ENCODE peak calls at places on chromosomes 2 and 18, in eight cellular contexts. B is adipocyte, H is colonic mucosa, N is brain microvascular endothelial cell, G is pancreas, C is SJSA1, S is AG10803, K is HepG2. L is an unnamed sample.
A peak's percentile ranks its signal among the peaks of the same experiment; 100 is the strongest.

GRCh38 chr2:182587831-182588230 is 128.2 kb upstream of the DNAJC10 start:
- DNase-seq in B (peak; percentile 66), H (no peak), N (peak; percentile 34), G (no peak), C (peak; percentile 83), S (peak; percentile 88), K (no peak), L (no peak)

GRCh38 chr2:71597749-71598148 is 144.4 kb downstream of the DYSF start:
- DNase-seq in B (no peak), H (no peak), N (no peak), G (no peak), C (no peak), S (peak; percentile 44), K (no peak), L (no peak)

GRCh38 chr2:60992985-60993392 is 24.5 kb upstream of the PEX13 start:
- DNase-seq in B (no peak), H (no peak), N (no peak), G (no peak), C (no peak), S (no peak), K (no peak), L (no peak)

GRCh38 chr2:178998539-178998938 is 51.4 kb downstream of the CCDC141 start:
- DNase-seq in B (no peak), H (no peak), N (no peak), G (no peak), C (no peak), S (no peak), K (no peak), L (no peak)

GRCh38 chr2:236507393-236508085 is 62.1 kb upstream of the ACKR3 start:
- DNase-seq in B (peak; percentile 36), H (no peak), N (no peak), G (peak; percentile 87), C (no peak), S (peak; percentile 12), K (no peak), L (no peak)

GRCh38 chr2:144464730-144465129 is 55.2 kb downstream of the ZEB2 start:
- DNase-seq in B (no peak), H (no peak), N (no peak), G (no peak), C (no peak), S (no peak), K (no peak), L (no peak)

GRCh38 chr2:120686511-120687168 is 49.0 kb upstream of the GLI2 start:
- DNase-seq in B (no peak), H (no peak), N (no peak), G (no peak), C (no peak), S (no peak), K (no peak), L (no peak)

GRCh38 chr18:51196811-51197660 is 445 bp downstream of the MEX3C start:
- DNase-seq in B (peak; percentile 66), H (peak; percentile 44), N (peak; percentile 18), G (peak; percentile 89), C (peak; percentile 51), S (peak; percentile 62), K (no peak), L (no peak)

GRCh38 chr2:41998201-41998781 is 49.5 kb upstream of the PKDCC start:
- DNase-seq in B (no peak), H (no peak), N (no peak), G (no peak), C (no peak), S (no peak), K (no peak), L (no peak)

GRCh38 chr2:19648583-19648982 is 253.2 kb downstream of the TTC32 start:
- DNase-seq in B (peak; percentile 71), H (no peak), N (peak; percentile 71), G (no peak), C (no peak), S (peak; percentile 83), K (no peak), L (no peak)

GRCh38 chr2:88239781-88240180 is 69.6 kb downstream of the THNSL2 start:
- DNase-seq in B (no peak), H (no peak), N (no peak), G (no peak), C (no peak), S (no peak), K (no peak), L (no peak)

GRCh38 chr2:177347570-177347969 is 45.0 kb upstream of the AGPS start:
- DNase-seq in B (no peak), H (no peak), N (no peak), G (no peak), C (no peak), S (no peak), K (no peak), L (no peak)

GRCh38 chr2:27223416-27223815 is 6.2 kb downstream of the CAD start:
- DNase-seq in B (no peak), H (no peak), N (no peak), G (no peak), C (no peak), S (no peak), K (no peak), L (no peak)

GRCh38 chr2:70947556-70948184 is 12.0 kb downstream of the ATP6V1B1 start:
- DNase-seq in B (peak; percentile 29), H (peak; percentile 12), N (peak; percentile 68), G (no peak), C (peak; percentile 7), S (peak; percentile 52), K (no peak), L (peak; percentile 70)

GRCh38 chr2:88234760-88235159 is 64.6 kb downstream of the THNSL2 start:
- DNase-seq in B (no peak), H (no peak), N (no peak), G (no peak), C (no peak), S (no peak), K (no peak), L (no peak)

GRCh38 chr2:188870289-188870688 is 103.9 kb upstream of the COL3A1 start:
- DNase-seq in B (peak; percentile 84), H (no peak), N (peak; percentile 69), G (no peak), C (no peak), S (peak; percentile 97), K (no peak), L (no peak)

GRCh38 chr2:127681288-127681771 is 6.0 kb upstream of the LIMS2 start:
- DNase-seq in B (no peak), H (no peak), N (no peak), G (peak; percentile 63), C (no peak), S (no peak), K (no peak), L (no peak)

GRCh38 chr2:53088062-53088461 is 679.5 kb upstream of the CHAC2 start:
- DNase-seq in B (no peak), H (no peak), N (no peak), G (no peak), C (no peak), S (no peak), K (no peak), L (no peak)

DNA sequence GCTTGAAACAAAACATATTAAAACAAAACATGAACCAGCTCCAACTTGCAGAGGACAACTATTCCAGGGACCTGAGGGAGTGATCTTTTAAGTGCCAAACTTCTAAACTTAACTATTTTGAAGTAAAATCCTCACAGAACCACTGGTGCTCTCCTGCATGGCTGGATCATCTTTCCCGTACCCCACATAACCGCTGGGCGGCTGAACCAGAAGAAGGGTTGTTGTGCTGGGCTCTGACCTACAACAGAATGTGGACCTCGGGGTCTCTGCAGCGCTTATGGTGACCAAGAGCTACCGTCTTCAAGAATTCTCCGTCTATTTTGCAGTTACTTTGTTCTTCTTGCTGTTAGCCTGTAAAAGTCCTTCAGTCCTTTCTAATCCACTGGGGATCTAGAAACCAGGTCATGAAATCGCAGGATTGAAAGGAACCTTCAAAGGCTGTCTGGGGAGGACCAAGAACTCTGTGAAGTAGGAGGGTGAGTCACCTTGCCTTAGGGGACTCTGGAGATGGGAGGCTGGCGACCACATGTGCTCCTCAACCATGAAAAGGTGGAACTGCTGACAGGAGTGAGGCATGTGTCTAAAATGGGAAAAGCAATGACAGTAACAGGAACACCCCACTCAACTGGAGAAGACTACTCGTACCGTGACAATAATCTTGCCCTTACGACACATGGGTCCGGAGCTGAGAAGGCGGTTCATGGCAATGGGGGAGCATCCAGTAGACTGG is 46.6 kb downstream of the HDLBP start:
- DNase-seq in B (peak; percentile 75), H (no peak), N (peak; percentile 15), G (no peak), C (no peak), S (peak; percentile 54), K (no peak), L (no peak)
- H3K4me3 ChIP-seq in B (peak overlapping the region; percentile 85), H (no peak overlapping the region), N (no peak overlapping the region), G (no peak overlapping the region), C (no peak overlapping the region), S (peak overlapping the region; percentile 30), K (no peak overlapping the region), L (no peak overlapping the region)

GRCh38 chr2:96148410-96149217 is 3.4 kb upstream of the DUSP2 start:
- DNase-seq in B (peak; percentile 51), H (peak; percentile 73), N (peak; percentile 87), G (peak; percentile 66), C (peak; percentile 96), S (peak; percentile 72), K (no peak), L (no peak)
- H3K4me3 ChIP-seq in B (no peak overlapping the region), H (no peak overlapping the region), N (peak overlapping the region; percentile 26), G (no peak overlapping the region), C (peak overlapping the region; percentile 15), S (no peak overlapping the region), K (no peak overlapping the region), L (no peak overlapping the region)

GRCh38 chr2:74204436-74204835 is 6.0 kb downstream of the MTHFD2 start:
- DNase-seq in B (no peak), H (no peak), N (no peak), G (no peak), C (no peak), S (no peak), K (no peak), L (no peak)
- H3K4me3 ChIP-seq in B (no peak overlapping the region), H (no peak overlapping the region), N (no peak overlapping the region), G (no peak overlapping the region), C (no peak overlapping the region), S (no peak overlapping the region), K (no peak overlapping the region), L (no peak overlapping the region)

GRCh38 chr2:190182071-190182524 is 119.6 kb upstream of the MSTN start:
- DNase-seq in B (no peak), H (no peak), N (no peak), G (no peak), C (no peak), S (no peak), K (no peak), L (no peak)

GRCh38 chr2:190181066-190181681 is 118.6 kb upstream of the MSTN start:
- DNase-seq in B (no peak), H (no peak), N (no peak), G (no peak), C (peak; percentile 1), S (peak; percentile 26), K (no peak), L (no peak)

GRCh38 chr2:190184460-190184859 is 121.9 kb upstream of the MSTN start:
- DNase-seq in B (no peak), H (no peak), N (no peak), G (no peak), C (no peak), S (no peak), K (no peak), L (no peak)

GRCh38 chr2:190185380-190185779 is 122.9 kb upstream of the MSTN start:
- DNase-seq in B (no peak), H (no peak), N (no peak), G (no peak), C (no peak), S (no peak), K (no peak), L (no peak)

DNA sequence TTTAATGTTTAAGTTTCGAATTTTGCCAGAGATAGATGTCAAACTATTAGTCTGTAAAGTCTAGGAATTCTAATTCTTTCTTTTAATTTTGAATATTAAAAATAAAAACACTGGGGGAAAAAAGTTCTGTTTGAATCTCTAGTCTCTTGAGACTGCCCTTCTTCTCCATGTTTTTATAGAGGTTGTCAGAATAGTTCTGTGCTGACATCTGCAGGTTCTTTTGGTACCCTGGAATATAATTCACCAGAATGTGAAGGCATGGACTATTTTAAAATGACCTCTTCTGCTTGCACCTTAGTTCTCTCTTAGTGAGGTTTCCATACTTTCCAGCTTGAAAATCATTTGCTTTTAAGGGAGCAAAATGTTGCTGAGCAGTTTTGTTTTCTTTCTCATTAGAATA is 121.0 kb upstream of the MSTN start:
- DNase-seq in B (no peak), H (no peak), N (no peak), G (no peak), C (no peak), S (no peak), K (no peak), L (no peak)
- H3K4me3 ChIP-seq in B (no peak overlapping the region), H (peak overlapping the region; percentile 4), N (no peak overlapping the region), G (no peak overlapping the region), C (no peak overlapping the region), S (no peak overlapping the region), K (no peak overlapping the region), L (no peak overlapping the region)